ENCODE peak calls at places on chromosomes 5 and 9, in five cellular contexts. One of them, this sample, is unnamed.

GRCh38 chr9:112268421-112268820 is 65.0 kb downstream of the PTBP3 start:
- DNase-seq in psoas muscle: no peak
- DNase-seq in fibroblast of lung: no peak
- DNase-seq in endothelial cell of umbilical vein: no peak
- DNase-seq in fibroblast of mammary gland: no peak
- DNase-seq in this sample: no peak

GRCh38 chr9:82334286-82334685 is 345.7 kb downstream of the SPATA31D1 start:
- DNase-seq in psoas muscle: no peak
- DNase-seq in fibroblast of lung: peak
- DNase-seq in endothelial cell of umbilical vein: no peak
- DNase-seq in fibroblast of mammary gland: peak
- DNase-seq in this sample: peak

GRCh38 chr9:133944746-133945135 is 47.4 kb downstream of the VAV2 start:
- DNase-seq in psoas muscle: peak
- DNase-seq in fibroblast of lung: peak
- DNase-seq in endothelial cell of umbilical vein: peak
- DNase-seq in fibroblast of mammary gland: peak
- DNase-seq in this sample: no peak

GRCh38 chr5:39523821-39524220 is 99.0 kb upstream of the DAB2 start:
- DNase-seq in psoas muscle: no peak
- DNase-seq in fibroblast of lung: peak
- DNase-seq in endothelial cell of umbilical vein: no peak
- DNase-seq in fibroblast of mammary gland: peak
- DNase-seq in this sample: no peak

GRCh38 chr5:5886812-5887486 is 464.5 kb downstream of the ICE1 start:
- DNase-seq in psoas muscle: peak
- DNase-seq in fibroblast of lung: no peak
- DNase-seq in endothelial cell of umbilical vein: no peak
- DNase-seq in fibroblast of mammary gland: no peak
- DNase-seq in this sample: no peak

GRCh38 chr5:119347574-119347973 is 8.2 kb upstream of the TNFAIP8 start:
- DNase-seq in psoas muscle: no peak
- DNase-seq in fibroblast of lung: no peak
- DNase-seq in endothelial cell of umbilical vein: no peak
- DNase-seq in fibroblast of mammary gland: no peak
- DNase-seq in this sample: no peak

GRCh38 chr5:68587181-68587580 is 371.6 kb downstream of the PIK3R1 start:
- DNase-seq in psoas muscle: no peak
- DNase-seq in fibroblast of lung: no peak
- DNase-seq in endothelial cell of umbilical vein: no peak
- DNase-seq in fibroblast of mammary gland: peak
- DNase-seq in this sample: no peak

GRCh38 chr9:95499847-95500246 is 16.9 kb downstream of the PTCH1 start:
- DNase-seq in psoas muscle: no peak
- DNase-seq in fibroblast of lung: peak
- DNase-seq in endothelial cell of umbilical vein: no peak
- DNase-seq in fibroblast of mammary gland: no peak
- DNase-seq in this sample: no peak

GRCh38 chr9:123401879-123402513 is 46.0 kb downstream of the CRB2 start:
- DNase-seq in psoas muscle: no peak
- DNase-seq in fibroblast of lung: peak
- DNase-seq in endothelial cell of umbilical vein: peak
- DNase-seq in fibroblast of mammary gland: peak
- DNase-seq in this sample: no peak

GRCh38 chr5:169094586-169095409 is 206.1 kb downstream of the SLIT3 start:
- DNase-seq in psoas muscle: no peak
- DNase-seq in fibroblast of lung: peak
- DNase-seq in endothelial cell of umbilical vein: no peak
- DNase-seq in fibroblast of mammary gland: peak
- DNase-seq in this sample: no peak

GRCh38 chr9:72931437-72931836 is 21.4 kb downstream of the ALDH1A1 start:
- DNase-seq in psoas muscle: no peak
- DNase-seq in fibroblast of lung: peak
- DNase-seq in endothelial cell of umbilical vein: no peak
- DNase-seq in fibroblast of mammary gland: no peak
- DNase-seq in this sample: no peak

GRCh38 chr9:129289131-129289731 is 111.2 kb upstream of the IER5L start:
- DNase-seq in psoas muscle: no peak
- DNase-seq in fibroblast of lung: no peak
- DNase-seq in endothelial cell of umbilical vein: no peak
- DNase-seq in fibroblast of mammary gland: no peak
- DNase-seq in this sample: no peak

GRCh38 chr9:126893079-126893478 is 21.5 kb upstream of the RALGPS1 start:
- DNase-seq in psoas muscle: no peak
- DNase-seq in fibroblast of lung: no peak
- DNase-seq in endothelial cell of umbilical vein: no peak
- DNase-seq in fibroblast of mammary gland: no peak
- DNase-seq in this sample: no peak

GRCh38 chr9:96553070-96553469 is 66.6 kb downstream of the CDC14B start:
- DNase-seq in psoas muscle: no peak
- DNase-seq in fibroblast of lung: peak
- DNase-seq in endothelial cell of umbilical vein: no peak
- DNase-seq in fibroblast of mammary gland: peak
- DNase-seq in this sample: no peak

GRCh38 chr5:113212244-113212920 is 222.4 kb downstream of the TSSK1B start:
- DNase-seq in psoas muscle: no peak
- DNase-seq in fibroblast of lung: peak
- DNase-seq in endothelial cell of umbilical vein: peak
- DNase-seq in fibroblast of mammary gland: peak
- DNase-seq in this sample: peak

GRCh38 chr5:135024956-135025729 is 8.9 kb downstream of the PITX1 start:
- DNase-seq in psoas muscle: no peak
- DNase-seq in fibroblast of lung: no peak
- DNase-seq in endothelial cell of umbilical vein: no peak
- DNase-seq in fibroblast of mammary gland: no peak
- DNase-seq in this sample: no peak

GRCh38 chr5:53303105-53303504 is 177.3 kb upstream of the FST start:
- DNase-seq in psoas muscle: no peak
- DNase-seq in fibroblast of lung: peak
- DNase-seq in endothelial cell of umbilical vein: peak
- DNase-seq in fibroblast of mammary gland: peak
- DNase-seq in this sample: peak

GRCh38 chr5:174794941-174795672 is 70.7 kb downstream of the MSX2 start:
- DNase-seq in psoas muscle: no peak
- DNase-seq in fibroblast of lung: peak
- DNase-seq in endothelial cell of umbilical vein: no peak
- DNase-seq in fibroblast of mammary gland: peak
- DNase-seq in this sample: no peak

GRCh38 chr5:179326176-179326997 is 18.9 kb downstream of the ADAMTS2 start:
- DNase-seq in psoas muscle: peak
- DNase-seq in fibroblast of lung: peak
- DNase-seq in endothelial cell of umbilical vein: no peak
- DNase-seq in fibroblast of mammary gland: peak
- DNase-seq in this sample: peak

GRCh38 chr5:62083661-62084060 is 222.3 kb upstream of the KIF2A start:
- DNase-seq in psoas muscle: no peak
- DNase-seq in fibroblast of lung: no peak
- DNase-seq in endothelial cell of umbilical vein: no peak
- DNase-seq in fibroblast of mammary gland: no peak
- DNase-seq in this sample: no peak

GRCh38 chr5:38695021-38695961 is 138.8 kb upstream of the LIFR start:
- DNase-seq in psoas muscle: no peak
- DNase-seq in fibroblast of lung: no peak
- DNase-seq in endothelial cell of umbilical vein: no peak
- DNase-seq in fibroblast of mammary gland: peak
- DNase-seq in this sample: no peak

GRCh38 chr5:129460951-129461815 is 1.1 kb downstream of the ADAMTS19 start:
- DNase-seq in psoas muscle: peak
- DNase-seq in fibroblast of lung: peak
- DNase-seq in endothelial cell of umbilical vein: peak
- DNase-seq in fibroblast of mammary gland: no peak
- DNase-seq in this sample: no peak

GRCh38 chr5:53027913-53028312 is 38.8 kb downstream of the ITGA2 start:
- DNase-seq in psoas muscle: peak
- DNase-seq in fibroblast of lung: peak
- DNase-seq in endothelial cell of umbilical vein: peak
- DNase-seq in fibroblast of mammary gland: peak
- DNase-seq in this sample: no peak

GRCh38 chr9:37769306-37769705 is 15.6 kb downstream of the EXOSC3 start:
- DNase-seq in psoas muscle: no peak
- DNase-seq in fibroblast of lung: no peak
- DNase-seq in endothelial cell of umbilical vein: no peak
- DNase-seq in fibroblast of mammary gland: no peak
- DNase-seq in this sample: no peak

GRCh38 chr5:39623291-39623865 is 198.6 kb upstream of the DAB2 start:
- DNase-seq in psoas muscle: no peak
- DNase-seq in fibroblast of lung: no peak
- DNase-seq in endothelial cell of umbilical vein: no peak
- DNase-seq in fibroblast of mammary gland: peak
- DNase-seq in this sample: no peak

GRCh38 chr5:107112207-107112606 is 558.5 kb downstream of the EFNA5 start:
- DNase-seq in psoas muscle: no peak
- DNase-seq in fibroblast of lung: peak
- DNase-seq in endothelial cell of umbilical vein: no peak
- DNase-seq in fibroblast of mammary gland: peak
- DNase-seq in this sample: no peak

GRCh38 chr9:92444841-92445240 is 20.6 kb upstream of the OMD start:
- DNase-seq in psoas muscle: no peak
- DNase-seq in fibroblast of lung: no peak
- DNase-seq in endothelial cell of umbilical vein: no peak
- DNase-seq in fibroblast of mammary gland: no peak
- DNase-seq in this sample: no peak

GRCh38 chr9:97529363-97530076 is 28.1 kb downstream of the TMOD1 start:
- DNase-seq in psoas muscle: no peak
- DNase-seq in fibroblast of lung: peak
- DNase-seq in endothelial cell of umbilical vein: no peak
- DNase-seq in fibroblast of mammary gland: peak
- DNase-seq in this sample: no peak

DNA sequence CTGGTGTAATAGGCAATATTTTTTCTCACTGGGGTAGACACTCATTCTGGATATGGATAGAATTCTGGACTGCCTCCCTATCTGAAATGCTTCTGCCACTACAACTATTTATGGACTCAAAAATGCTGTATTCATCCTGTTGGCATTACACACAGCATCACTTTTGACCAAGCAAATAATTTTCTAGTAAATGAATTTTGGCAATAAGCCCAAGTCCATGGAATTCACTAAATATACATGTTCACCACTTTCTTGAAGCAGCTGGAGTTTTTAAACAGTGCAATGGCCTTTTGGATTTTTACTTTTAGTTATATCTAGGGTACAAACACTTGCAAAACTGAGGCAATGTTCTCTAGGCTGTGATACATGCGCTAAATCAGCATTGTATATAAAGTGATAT is 724.9 kb upstream of the EDIL3 start:
- DNase-seq in psoas muscle: no peak
- DNase-seq in fibroblast of lung: peak
- DNase-seq in endothelial cell of umbilical vein: no peak
- DNase-seq in fibroblast of mammary gland: no peak
- DNase-seq in this sample: no peak
- H3K4me3 ChIP-seq in psoas muscle: no peak
- H3K4me3 ChIP-seq in fibroblast of lung: no peak
- H3K4me3 ChIP-seq in endothelial cell of umbilical vein: no peak
- H3K4me3 ChIP-seq in fibroblast of mammary gland: no peak
- H3K4me3 ChIP-seq in this sample: no peak

GRCh38 chr9:137305788-137306545 is 3.9 kb upstream of the NRARP start:
- DNase-seq in psoas muscle: no peak
- DNase-seq in fibroblast of lung: no peak
- DNase-seq in endothelial cell of umbilical vein: peak
- DNase-seq in fibroblast of mammary gland: no peak
- DNase-seq in this sample: no peak
- H3K4me3 ChIP-seq in psoas muscle: peak
- H3K4me3 ChIP-seq in fibroblast of lung: no peak
- H3K4me3 ChIP-seq in endothelial cell of umbilical vein: no peak
- H3K4me3 ChIP-seq in fibroblast of mammary gland: no peak
- H3K4me3 ChIP-seq in this sample: no peak

GRCh38 chr5:497090-497489 is 27.2 kb downstream of the SLC9A3 start:
- DNase-seq in psoas muscle: no peak
- DNase-seq in fibroblast of lung: no peak
- DNase-seq in endothelial cell of umbilical vein: no peak
- DNase-seq in fibroblast of mammary gland: no peak
- DNase-seq in this sample: no peak

GRCh38 chr5:496028-496427 is 28.2 kb downstream of the SLC9A3 start:
- DNase-seq in psoas muscle: no peak
- DNase-seq in fibroblast of lung: no peak
- DNase-seq in endothelial cell of umbilical vein: no peak
- DNase-seq in fibroblast of mammary gland: no peak
- DNase-seq in this sample: no peak

GRCh38 chr5:493758-494157 is 30.5 kb downstream of the SLC9A3 start:
- DNase-seq in psoas muscle: no peak
- DNase-seq in fibroblast of lung: no peak
- DNase-seq in endothelial cell of umbilical vein: no peak
- DNase-seq in fibroblast of mammary gland: no peak
- DNase-seq in this sample: no peak

GRCh38 chr5:493251-493701 is 31.0 kb downstream of the SLC9A3 start:
- DNase-seq in psoas muscle: no peak
- DNase-seq in fibroblast of lung: no peak
- DNase-seq in endothelial cell of umbilical vein: no peak
- DNase-seq in fibroblast of mammary gland: no peak
- DNase-seq in this sample: no peak

DNA sequence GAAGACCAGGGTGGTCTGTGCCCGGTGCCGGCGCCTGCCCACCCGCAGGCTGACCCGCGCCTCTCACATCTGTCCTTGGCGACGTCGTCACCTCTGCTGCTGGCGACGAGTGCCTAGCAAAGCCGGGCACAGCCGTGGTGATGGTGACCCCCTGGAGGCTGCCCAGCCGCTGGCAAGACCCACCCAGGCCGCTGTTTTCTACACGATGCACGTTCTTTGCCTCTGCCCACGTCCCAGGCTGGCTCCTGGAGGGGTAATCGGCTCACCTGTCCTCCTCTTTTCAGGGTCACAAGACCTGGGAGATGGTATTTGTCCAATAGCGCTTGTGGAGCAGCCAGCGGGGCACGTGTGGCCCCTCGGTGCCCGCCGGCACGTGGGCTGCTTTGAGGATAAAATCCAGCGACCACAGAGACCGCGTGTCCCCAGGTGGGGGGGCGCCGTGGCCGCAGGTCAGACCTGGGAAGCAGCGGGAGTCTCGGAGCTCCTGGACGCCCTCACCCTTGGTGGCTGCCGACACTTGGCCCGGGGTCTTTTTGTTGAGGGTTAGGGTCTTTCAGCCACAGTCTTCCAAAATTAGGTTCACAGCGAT is 29.5 kb downstream of the SLC9A3 start:
- DNase-seq in psoas muscle: no peak
- DNase-seq in fibroblast of lung: no peak
- DNase-seq in endothelial cell of umbilical vein: no peak
- DNase-seq in fibroblast of mammary gland: no peak
- DNase-seq in this sample: no peak
- H3K4me3 ChIP-seq in psoas muscle: no peak
- H3K4me3 ChIP-seq in fibroblast of lung: no peak
- H3K4me3 ChIP-seq in endothelial cell of umbilical vein: no peak
- H3K4me3 ChIP-seq in fibroblast of mammary gland: no peak
- H3K4me3 ChIP-seq in this sample: no peak

DNA sequence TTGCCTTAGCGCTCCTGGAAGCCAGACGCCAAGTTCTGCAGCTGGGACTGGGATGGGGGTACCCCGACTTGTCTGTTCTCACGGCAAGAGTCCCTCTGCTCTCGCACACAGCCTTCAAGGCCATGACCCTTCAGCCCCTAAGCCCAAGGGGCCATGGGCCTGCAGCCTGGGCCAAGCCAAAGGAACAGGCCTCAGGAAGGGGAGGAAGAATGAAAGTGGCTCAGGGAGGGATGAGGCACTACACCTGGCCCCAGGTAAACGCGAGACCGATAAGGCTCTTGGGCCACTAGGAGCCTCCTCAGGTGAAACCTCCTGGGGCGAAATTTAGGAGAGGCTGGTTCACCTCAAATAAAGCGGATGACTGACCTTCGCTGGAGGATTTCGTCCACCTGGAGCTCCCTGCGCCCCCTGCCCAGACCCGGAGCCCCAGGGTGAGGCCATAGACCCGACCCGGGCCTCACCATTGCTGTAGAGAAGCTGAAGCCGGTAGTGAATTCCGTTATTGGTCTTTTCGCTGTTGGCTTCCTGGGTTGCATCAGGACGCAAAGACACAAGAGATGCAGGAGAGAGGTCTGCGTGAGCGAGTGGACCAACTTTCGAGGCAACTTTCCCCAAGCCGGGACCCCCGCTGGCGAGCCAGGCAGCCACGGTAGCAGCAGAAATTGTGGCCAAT is 3.7 kb downstream of the EBF1 start:
- DNase-seq in psoas muscle: no peak
- DNase-seq in fibroblast of lung: no peak
- DNase-seq in endothelial cell of umbilical vein: no peak
- DNase-seq in fibroblast of mammary gland: peak
- DNase-seq in this sample: no peak
- H3K4me3 ChIP-seq in psoas muscle: peak
- H3K4me3 ChIP-seq in fibroblast of lung: peak
- H3K4me3 ChIP-seq in endothelial cell of umbilical vein: no peak
- H3K4me3 ChIP-seq in fibroblast of mammary gland: peak
- H3K4me3 ChIP-seq in this sample: peak

This sample was measured in skeletal muscle cell.